ENCODE peak calls at places on chromosomes 13 and 19, in five cellular contexts. I is CD4-positive, alpha-beta memory T cell; S is activated CD4-positive, alpha-beta T cell treated with anti-CD3 and anti-CD28 coated beads, Interleukin-2, amount 10 ng/mL, durations not matched to agents 7 days and 5 days; R is fibroblast of pulmonary artery; G is skeletal muscle cell. B is an unnamed sample.

GRCh38 chr13:114118763-114119123 is 13.7 kb downstream of the RASA3 start:
- DNase-seq in I (no peak), S (no peak), R (peak), G (no peak), B (peak)

GRCh38 chr19:1163283-1163933 is 10.7 kb downstream of the SBNO2 start:
- DNase-seq in I (no peak), S (no peak), R (no peak), G (no peak), B (no peak)

GRCh38 chr19:5271145-5271544 is 69.5 kb downstream of the PTPRS start:
- DNase-seq in I (no peak), S (no peak), R (peak), G (no peak), B (no peak)

GRCh38 chr19:41327499-41328156 is 17.7 kb downstream of the CCDC97 start:
- DNase-seq in I (peak), S (peak), R (peak), G (no peak), B (peak)

GRCh38 chr19:36093687-36094086 is 17.3 kb upstream of the OVOL3 start:
- DNase-seq in I (no peak), S (no peak), R (peak), G (no peak), B (no peak)

GRCh38 chr19:47601180-47601904 is 7.6 kb upstream of the BICRA start:
- DNase-seq in I (no peak), S (no peak), R (no peak), G (no peak), B (no peak)

GRCh38 chr19:46551175-46551574 is 50.0 kb upstream of the CALM3 start:
- DNase-seq in I (no peak), S (no peak), R (no peak), G (no peak), B (no peak)

GRCh38 chr13:25249001-25249543 is 38.2 kb downstream of the MTMR6 start:
- DNase-seq in I (no peak), S (no peak), R (peak), G (peak), B (no peak)

GRCh38 chr13:44052843-44053607 is 173.3 kb downstream of the LACC1 start:
- DNase-seq in I (no peak), S (no peak), R (peak), G (peak), B (peak)

GRCh38 chr13:79799049-79799448 is 318.1 kb downstream of the NDFIP2 start:
- DNase-seq in I (no peak), S (no peak), R (no peak), G (no peak), B (no peak)

GRCh38 chr13:46142692-46143238 is 37.9 kb upstream of the CPB2 start:
- DNase-seq in I (no peak), S (no peak), R (no peak), G (no peak), B (no peak)

GRCh38 chr19:49165111-49165750 is 7.6 kb downstream of the TRPM4 start:
- DNase-seq in I (no peak), S (no peak), R (no peak), G (no peak), B (no peak)

GRCh38 chr13:50584856-50585580 is 258.5 kb downstream of the DLEU7 start:
- DNase-seq in I (no peak), S (no peak), R (no peak), G (peak), B (no peak)

GRCh38 chr13:76293346-76293745 is 592.9 kb downstream of the KCTD12 start:
- DNase-seq in I (no peak), S (no peak), R (peak), G (no peak), B (peak)

GRCh38 chr13:66154354-66154753 is 1075.8 kb downstream of the PCDH9 start:
- DNase-seq in I (no peak), S (no peak), R (no peak), G (no peak), B (no peak)

GRCh38 chr13:50410921-50411712 is 395.9 kb downstream of the KCNRG start:
- DNase-seq in I (no peak), S (no peak), R (peak), G (peak), B (peak)

GRCh38 chr13:70310720-70311119 is 202.5 kb upstream of the KLHL1 start:
- DNase-seq in I (no peak), S (no peak), R (peak), G (no peak), B (no peak)

GRCh38 chr19:33212024-33212772 is 13.5 kb downstream of the SLC7A10 start:
- DNase-seq in I (no peak), S (no peak), R (no peak), G (no peak), B (no peak)

GRCh38 chr13:95624020-95624419 is 20.5 kb downstream of the DZIP1 start:
- DNase-seq in I (no peak), S (peak), R (peak), G (no peak), B (peak)

GRCh38 chr19:43640424-43640757 is 741 bp upstream of the CADM4 start:
- DNase-seq in I (no peak), S (no peak), R (no peak), G (no peak), B (no peak)